ENCODE peak calls at places on chromosomes 1 and 21, in nine cellular contexts. T, N, L, G, V, P, M, B and Q are unnamed samples.

GRCh38 chr1:245500546-245500945 is 345.8 kb downstream of the KIF26B start:
- DNase-seq in P (no peak), G (peak; percentile 83), B (no peak), L (no peak), V (no peak), M (peak; percentile 13), T (peak; percentile 78), N (no peak), Q (no peak)

GRCh38 chr1:55143686-55144085 is 71.5 kb downstream of the USP24 start:
- DNase-seq in M (no peak), N (no peak), L (no peak), B (no peak), T (no peak), V (no peak), P (no peak), G (no peak), Q (no peak)

GRCh38 chr1:241964550-241965241 is 7.1 kb downstream of the BECN2 start:
- DNase-seq in L (no peak), T (peak; percentile 16), G (no peak), B (no peak), M (no peak), V (no peak), P (no peak), N (no peak), Q (no peak)

GRCh38 chr1:246705368-246705767 is 18.8 kb upstream of the SCCPDH start:
- DNase-seq in P (no peak), M (no peak), T (no peak), N (no peak), B (no peak), V (no peak), L (no peak), G (peak; percentile 94), Q (no peak)

GRCh38 chr21:40120944-40121575 is 253.8 kb downstream of the PCP4 start:
- DNase-seq in N (no peak), V (no peak), L (no peak), G (no peak), T (no peak), M (no peak), P (no peak), B (no peak), Q (no peak)

GRCh38 chr1:8702848-8703810 is 114.3 kb downstream of the RERE start:
- DNase-seq in M (peak; percentile 92), N (peak; percentile 90), V (peak; percentile 90), B (peak; percentile 60), G (peak; percentile 92), P (peak; percentile 92), L (peak; percentile 95), T (peak; percentile 93), Q (peak; percentile 95)

GRCh38 chr1:26282694-26283019 is 2.8 kb downstream of the SH3BGRL3 start:
- DNase-seq in G (no peak), L (no peak), T (no peak), M (no peak), V (no peak), P (no peak), B (no peak), N (no peak), Q (no peak)

GRCh38 chr1:154609398-154610380 is 1.7 kb upstream of the ADAR start:
- DNase-seq in N (no peak), L (no peak), G (peak; percentile 52), V (no peak), T (no peak), B (peak; percentile 34), P (no peak), M (no peak), Q (no peak)

GRCh38 chr1:55374801-55375616 is 159.8 kb upstream of the USP24 start:
- DNase-seq in L (no peak), B (no peak), N (peak; percentile 10), G (peak; percentile 69), P (no peak), M (no peak), V (no peak), T (no peak), Q (peak; percentile 6)

GRCh38 chr1:146012703-146013565 is 8.6 kb downstream of the HJV start:
- DNase-seq in G (peak; percentile 81), P (peak; percentile 80), M (peak; percentile 72), T (peak; percentile 59), B (no peak), N (no peak), V (no peak), L (no peak), Q (peak; percentile 60)

GRCh38 chr1:235045034-235045690 is 83.5 kb downstream of the TOMM20 start:
- DNase-seq in G (peak; percentile 51), P (no peak), B (no peak), L (no peak), M (no peak), T (no peak), N (no peak), V (no peak), Q (no peak)

GRCh38 chr1:37151789-37152188 is 117.5 kb upstream of the GRIK3 start:
- DNase-seq in L (peak; percentile 72), M (no peak), P (peak; percentile 13), N (no peak), G (no peak), B (no peak), V (no peak), T (no peak), Q (no peak)

GRCh38 chr1:169550294-169550693 is 36.0 kb downstream of the F5 start:
- DNase-seq in N (no peak), M (no peak), T (no peak), L (no peak), B (no peak), G (peak; percentile 25), P (no peak), V (no peak), Q (peak; percentile 25)

GRCh38 chr1:58395355-58395754 is 151.2 kb downstream of the OMA1 start:
- DNase-seq in B (no peak), G (peak; percentile 96), M (no peak), T (peak; percentile 17), N (no peak), V (no peak), P (no peak), L (no peak), Q (no peak)

GRCh38 chr1:92848201-92848600 is 16.4 kb downstream of the RPL5 start:
- DNase-seq in L (no peak), B (no peak), G (no peak), T (no peak), M (peak; percentile 57), N (no peak), P (no peak), V (peak; percentile 52), Q (no peak)

GRCh38 chr1:201016211-201016651 is 7.3 kb downstream of the KIF21B start:
- DNase-seq in G (no peak), V (no peak), L (no peak), B (no peak), M (no peak), T (no peak), N (peak; percentile 65), P (no peak), Q (no peak)

GRCh38 chr21:38852278-38852677 is 46.5 kb downstream of the ETS2 start:
- DNase-seq in N (no peak), P (no peak), T (no peak), B (no peak), G (no peak), V (no peak), L (peak; percentile 22), M (no peak), Q (no peak)

GRCh38 chr1:32757213-32757895 is 54.8 kb upstream of the SYNC start:
- DNase-seq in L (no peak), T (no peak), P (no peak), N (no peak), V (no peak), B (no peak), M (no peak), G (no peak), Q (no peak)

GRCh38 chr1:39490596-39491145 is 765 bp upstream of the BMP8A start:
- DNase-seq in G (no peak), V (no peak), B (no peak), N (peak; percentile 58), L (no peak), M (no peak), T (no peak), P (no peak), Q (peak; percentile 21)

GRCh38 chr1:210571356-210572334 is 242.9 kb downstream of the HHAT start:
- DNase-seq in M (no peak), V (no peak), N (no peak), B (no peak), G (no peak), L (no peak), T (no peak), P (no peak), Q (no peak)

GRCh38 chr1:94160811-94161210 is 39.9 kb upstream of the ABCA4 start:
- DNase-seq in P (no peak), M (no peak), G (peak; percentile 67), L (no peak), N (no peak), V (no peak), B (no peak), T (no peak), Q (peak; percentile 27)

GRCh38 chr1:173195596-173196088 is 11.5 kb downstream of the TNFSF4 start:
- DNase-seq in P (no peak), M (no peak), G (no peak), L (no peak), T (no peak), V (no peak), N (no peak), B (peak; percentile 43), Q (no peak)

GRCh38 chr1:147527941-147528936 is 13.1 kb upstream of the BCL9 start:
- DNase-seq in L (no peak), M (no peak), V (no peak), G (no peak), B (no peak), P (no peak), T (no peak), N (no peak), Q (no peak)

GRCh38 chr1:235943581-235944114 is 76.9 kb upstream of the LYST start:
- DNase-seq in N (no peak), M (no peak), P (no peak), T (no peak), L (no peak), G (peak; percentile 94), V (no peak), B (no peak), Q (no peak)

GRCh38 chr1:165903672-165904071 is 76.3 kb downstream of the UCK2 start:
- DNase-seq in G (peak; percentile 89), M (peak; percentile 66), V (peak; percentile 83), N (no peak), P (no peak), B (no peak), T (no peak), L (no peak), Q (no peak)

GRCh38 chr21:41497008-41497407 is 10.9 kb downstream of the TMPRSS2 start:
- DNase-seq in G (no peak), B (no peak), T (no peak), P (no peak), M (peak; percentile 69), L (no peak), V (no peak), N (no peak), Q (no peak)

GRCh38 chr1:236351875-236352573 is 42.1 kb upstream of the EDARADD start:
- DNase-seq in V (no peak), L (no peak), B (no peak), M (no peak), G (no peak), N (no peak), T (no peak), P (no peak), Q (no peak)